ENCODE peak calls at places on chromosomes 11 and 22, in ten cellular contexts. R is ovary; X is hepatocyte; S is foreskin fibroblast; I is GM23248; B is CD8-positive, alpha-beta memory T cell; F is AG09309; T is H7; V is brain microvascular endothelial cell; Z is left ventricle myocardium inferior. G is an unnamed sample.

GRCh38 chr11:32940865-32941264 is 48.3 kb downstream of the QSER1 start:
- DNase-seq in R (no peak), X (no peak), S (no peak), I (no peak), B (no peak), F (no peak), T (no peak), V (no peak), Z (no peak), G (no peak)

GRCh38 chr11:68312117-68312779 is at the start of gene LRP5:
- DNase-seq in R (peak; percentile 43), X (peak; percentile 83), S (peak; percentile 55), I (peak; percentile 65), B (no peak), F (no peak), T (peak; percentile 88), V (no peak), Z (peak; percentile 36), G (no peak)

GRCh38 chr11:46309669-46310288 is 32.3 kb downstream of the CREB3L1 start:
- DNase-seq in R (no peak), X (no peak), S (no peak), I (peak; percentile 38), B (no peak), F (no peak), T (no peak), V (no peak), Z (no peak), G (no peak)

GRCh38 chr11:10930224-10930960 is 72.5 kb upstream of the ZBED5 start:
- DNase-seq in R (no peak), X (no peak), S (peak; percentile 58), I (peak; percentile 69), B (no peak), F (no peak), T (no peak), V (peak; percentile 4), Z (no peak), G (no peak)

GRCh38 chr22:35842954-35843353 is 125.3 kb downstream of the APOL5 start:
- DNase-seq in R (no peak), X (peak; percentile 32), S (peak; percentile 73), I (peak; percentile 76), B (no peak), F (no peak), T (no peak), V (peak; percentile 62), Z (no peak), G (no peak)

GRCh38 chr11:60955566-60955965 is 3.6 kb upstream of the SLC15A3 start:
- DNase-seq in R (no peak), X (no peak), S (no peak), I (no peak), B (no peak), F (no peak), T (no peak), V (no peak), Z (no peak), G (no peak)

GRCh38 chr11:55658608-55659007 is 3.4 kb upstream of the OR4C6 start:
- DNase-seq in R (no peak), X (no peak), S (no peak), I (no peak), B (no peak), F (no peak), T (no peak), V (no peak), Z (no peak), G (no peak)

GRCh38 chr11:534592-535518 is 521 bp downstream of the HRAS start:
- DNase-seq in R (no peak), X (peak; percentile 55), S (peak; percentile 66), I (peak; percentile 66), B (no peak), F (no peak), T (peak; percentile 87), V (no peak), Z (peak; percentile 26), G (no peak)

GRCh38 chr11:1771700-1772099 is 8.0 kb upstream of the CTSD start:
- DNase-seq in R (no peak), X (no peak), S (peak; percentile 76), I (peak; percentile 74), B (no peak), F (no peak), T (no peak), V (peak; percentile 34), Z (no peak), G (no peak)

GRCh38 chr11:1771273-1771672 is 7.5 kb upstream of the CTSD start:
- DNase-seq in R (no peak), X (no peak), S (no peak), I (no peak), B (no peak), F (no peak), T (no peak), V (no peak), Z (no peak), G (no peak)

GRCh38 chr11:1773131-1773510 is 9.4 kb upstream of the CTSD start:
- DNase-seq in R (no peak), X (no peak), S (no peak), I (no peak), B (no peak), F (no peak), T (no peak), V (no peak), Z (no peak), G (no peak)

GRCh38 chr11:1773711-1774550 is 10.2 kb upstream of the CTSD start:
- DNase-seq in R (no peak), X (no peak), S (no peak), I (no peak), B (no peak), F (no peak), T (peak; percentile 45), V (no peak), Z (no peak), G (no peak)

GRCh38 chr11:1772270-1773130 is 8.8 kb upstream of the CTSD start:
- DNase-seq in R (no peak), X (peak; percentile 86), S (peak; percentile 96), I (peak; percentile 96), B (peak; percentile 20), F (peak; percentile 75), T (peak; percentile 94), V (peak; percentile 88), Z (no peak), G (peak; percentile 26)
- H3K4me3 ChIP-seq in R (no peak overlapping the region), X (no peak overlapping the region), S (no peak overlapping the region), I (peak overlapping the region; percentile 34), B (no peak overlapping the region), F (peak overlapping the region; percentile 29), T (no peak overlapping the region), V (peak overlapping the region; percentile 9), Z (no peak overlapping the region), G (peak overlapping the region; percentile 6)

GRCh38 chr11:134981824-134982223 is 569.8 kb upstream of the B3GAT1 start:
- DNase-seq in R (no peak), X (no peak), S (no peak), I (no peak), B (no peak), F (no peak), T (no peak), V (no peak), Z (no peak), G (no peak)

GRCh38 chr11:134988495-134988894 is 576.5 kb upstream of the B3GAT1 start:
- DNase-seq in R (no peak), X (no peak), S (no peak), I (no peak), B (no peak), F (no peak), T (no peak), V (no peak), Z (no peak), G (no peak)

GRCh38 chr11:134984421-134984820 is 572.4 kb upstream of the B3GAT1 start:
- DNase-seq in R (no peak), X (no peak), S (no peak), I (no peak), B (no peak), F (no peak), T (no peak), V (no peak), Z (no peak), G (no peak)

GRCh38 chr11:134987828-134988227 is 575.8 kb upstream of the B3GAT1 start:
- DNase-seq in R (no peak), X (no peak), S (no peak), I (no peak), B (no peak), F (no peak), T (no peak), V (no peak), Z (no peak), G (no peak)

GRCh38 chr11:134987223-134987768 is 575.3 kb upstream of the B3GAT1 start:
- DNase-seq in R (no peak), X (peak; percentile 54), S (no peak), I (no peak), B (no peak), F (no peak), T (no peak), V (no peak), Z (no peak), G (no peak)
- H3K4me3 ChIP-seq in R (no peak overlapping the region), X (no peak overlapping the region), S (no peak overlapping the region), I (no peak overlapping the region), B (no peak overlapping the region), F (no peak overlapping the region), T (no peak overlapping the region), V (no peak overlapping the region), Z (no peak overlapping the region), G (no peak overlapping the region)

GRCh38 chr11:35525501-35526175 is at the start of gene PAMR1:
- DNase-seq in R (no peak), X (peak; percentile 75), S (peak; percentile 95), I (peak; percentile 90), B (no peak), F (no peak), T (peak; percentile 88), V (peak; percentile 74), Z (peak; percentile 54), G (no peak)
- H3K4me3 ChIP-seq in R (peak within 1 kb of the TSS; percentile 44), X (no peak within 1 kb of the TSS), S (peak within 1 kb of the TSS; percentile 78), I (peak within 1 kb of the TSS; percentile 82), B (no peak within 1 kb of the TSS), F (peak within 1 kb of the TSS; percentile 49), T (peak within 1 kb of the TSS; percentile 59), V (peak within 1 kb of the TSS; percentile 71), Z (peak within 1 kb of the TSS; percentile 63), G (no peak within 1 kb of the TSS)

GRCh38 chr22:27797793-27798525 is 3.6 kb downstream of the MN1 start:
- DNase-seq in R (no peak), X (no peak), S (no peak), I (no peak), B (no peak), F (no peak), T (peak; percentile 82), V (no peak), Z (no peak), G (no peak)

GRCh38 chr22:27798526-27799333 is 2.8 kb downstream of the MN1 start:
- DNase-seq in R (no peak), X (no peak), S (no peak), I (no peak), B (no peak), F (no peak), T (peak; percentile 79), V (no peak), Z (no peak), G (no peak)

GRCh38 chr22:27796118-27796517 is 5.4 kb downstream of the MN1 start:
- DNase-seq in R (no peak), X (no peak), S (no peak), I (peak; percentile 56), B (no peak), F (no peak), T (no peak), V (no peak), Z (no peak), G (no peak)

GRCh38 chr22:27795053-27795452 is 6.5 kb downstream of the MN1 start:
- DNase-seq in R (no peak), X (no peak), S (no peak), I (peak; percentile 35), B (no peak), F (no peak), T (no peak), V (no peak), Z (no peak), G (no peak)

DNA sequence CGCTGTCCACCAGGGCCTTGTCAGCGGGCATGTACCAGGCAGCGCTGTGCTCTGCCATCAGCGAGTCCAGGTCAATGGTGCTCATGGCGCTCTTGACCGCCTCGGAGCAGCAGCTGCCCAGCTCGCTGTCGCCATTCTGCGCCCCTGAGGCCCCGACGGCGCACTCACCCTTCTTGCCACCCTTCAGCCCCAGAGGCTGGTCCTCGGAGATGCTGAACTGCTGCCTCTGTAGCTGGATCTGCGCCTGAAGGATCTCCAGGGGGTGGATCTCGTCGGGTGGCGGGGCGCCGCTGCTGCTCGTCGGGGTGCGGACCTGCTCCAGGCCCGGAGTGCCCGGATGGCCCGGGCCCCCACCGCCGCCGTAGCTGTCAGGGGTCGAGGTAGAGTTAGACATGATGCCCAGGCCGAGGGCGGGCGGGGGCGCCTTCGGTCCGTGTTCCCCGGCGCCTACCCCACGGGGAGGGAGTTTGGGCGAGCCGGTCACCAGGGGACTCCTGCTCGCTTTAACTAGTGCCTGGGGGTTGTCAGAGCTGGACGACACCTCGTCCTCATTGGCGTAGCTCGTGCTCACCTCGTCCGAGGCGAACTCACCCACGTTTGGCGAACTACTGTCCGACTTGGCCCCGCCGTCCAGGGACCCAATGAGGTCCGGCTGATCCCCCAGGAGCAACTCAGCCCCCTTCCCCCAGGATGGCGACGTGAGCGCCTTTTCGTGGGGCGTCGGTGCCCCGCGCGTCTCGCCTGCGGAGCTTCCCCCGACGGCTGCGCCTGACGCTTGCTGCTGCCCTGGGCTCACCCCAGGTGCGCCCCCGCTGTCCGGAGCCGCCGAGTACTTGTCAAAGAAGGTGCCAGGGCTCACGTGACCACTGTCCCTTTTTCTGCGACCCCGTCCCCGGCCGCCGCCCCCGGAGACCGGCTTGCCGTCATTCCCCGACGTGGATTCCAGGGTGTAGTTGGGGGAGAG is 4.4 kb downstream of the MN1 start:
- DNase-seq in R (no peak), X (no peak), S (no peak), I (no peak), B (no peak), F (no peak), T (peak; percentile 66), V (no peak), Z (no peak), G (no peak)
- H3K4me3 ChIP-seq in R (no peak overlapping the region), X (no peak overlapping the region), S (peak overlapping the region; percentile 53), I (peak overlapping the region; percentile 63), B (no peak overlapping the region), F (no peak overlapping the region), T (no peak overlapping the region), V (peak overlapping the region; percentile 27), Z (peak overlapping the region; percentile 92), G (no peak overlapping the region)

G was measured in effector memory CD4-positive, alpha-beta T cell.